ENCODE peak calls at places on chromosomes 6 and 20, in six cellular contexts. T is thyroid gland; Y is NT2/D1; I is CD4-positive, CD25-positive, alpha-beta regulatory T cell; V is cardiac fibroblast; X is left ventricle myocardium inferior. S is an unnamed sample.

GRCh38 chr20:24479595-24479994 is 10.2 kb downstream of the SYNDIG1 start:
- DNase-seq in T (no peak), Y (no peak), I (no peak), V (no peak), X (no peak), S (no peak)

GRCh38 chr20:57024849-57025248 is 241.6 kb downstream of the BMP7 start:
- DNase-seq in T (no peak), Y (no peak), I (no peak), V (no peak), X (no peak), S (no peak)

GRCh38 chr20:4026093-4026601 is 10.8 kb upstream of the RNF24 start:
- DNase-seq in T (peak), Y (no peak), I (no peak), V (peak), X (no peak), S (no peak)

GRCh38 chr20:41248371-41249024 is 69.0 kb downstream of the ZHX3 start:
- DNase-seq in T (peak), Y (no peak), I (no peak), V (peak), X (no peak), S (peak)

GRCh38 chr20:10987651-10988383 is 314.0 kb upstream of the JAG1 start:
- DNase-seq in T (no peak), Y (no peak), I (no peak), V (no peak), X (no peak), S (no peak)

GRCh38 chr6:122789862-122790739 is 1.0 kb downstream of the SMPDL3A start:
- DNase-seq in T (peak), Y (no peak), I (peak), V (no peak), X (peak), S (no peak)

GRCh38 chr6:46452312-46452917 is 38.8 kb downstream of the RCAN2 start:
- DNase-seq in T (no peak), Y (no peak), I (no peak), V (no peak), X (no peak), S (no peak)

GRCh38 chr20:23094213-23094896 is 8.2 kb upstream of the CD93 start:
- DNase-seq in T (no peak), Y (no peak), I (no peak), V (no peak), X (no peak), S (no peak)

GRCh38 chr6:39189915-39190544 is 39.2 kb downstream of the KCNK5 start:
- DNase-seq in T (peak), Y (peak), I (peak), V (no peak), X (peak), S (peak)

GRCh38 chr6:109508166-109508860 is 25.3 kb upstream of the ZBTB24 start:
- DNase-seq in T (peak), Y (peak), I (no peak), V (peak), X (no peak), S (no peak)

GRCh38 chr6:109897025-109897424 is 81.1 kb upstream of the GPR6 start:
- DNase-seq in T (no peak), Y (no peak), I (no peak), V (no peak), X (no peak), S (no peak)

GRCh38 chr6:18266524-18266908 is 2.2 kb upstream of the DEK start:
- DNase-seq in T (no peak), Y (no peak), I (no peak), V (no peak), X (no peak), S (no peak)

GRCh38 chr20:17893480-17893879 is 75.1 kb downstream of the SNX5 start:
- DNase-seq in T (no peak), Y (no peak), I (no peak), V (no peak), X (no peak), S (no peak)

GRCh38 chr20:17896771-17897369 is 71.7 kb downstream of the SNX5 start:
- DNase-seq in T (no peak), Y (no peak), I (no peak), V (peak), X (no peak), S (no peak)

GRCh38 chr20:17897566-17898307 is 70.9 kb downstream of the SNX5 start:
- DNase-seq in T (no peak), Y (no peak), I (no peak), V (no peak), X (no peak), S (no peak)

GRCh38 chr20:17896247-17896723 is 72.3 kb downstream of the SNX5 start:
- DNase-seq in T (no peak), Y (no peak), I (no peak), V (peak), X (no peak), S (no peak)

GRCh38 chr20:17895641-17896246 is 72.8 kb downstream of the SNX5 start:
- DNase-seq in T (no peak), Y (no peak), I (no peak), V (peak), X (peak), S (no peak)
- H3K4me3 ChIP-seq in T (no peak), Y (no peak), I (no peak), V (peak), X (peak), S (no peak)

GRCh38 chr6:7262037-7262461 is 51.0 kb downstream of the SSR1 start:
- DNase-seq in T (peak), Y (no peak), I (no peak), V (no peak), X (peak), S (peak)
- H3K4me3 ChIP-seq in T (no peak), Y (peak), I (no peak), V (peak), X (peak), S (peak)

DNA sequence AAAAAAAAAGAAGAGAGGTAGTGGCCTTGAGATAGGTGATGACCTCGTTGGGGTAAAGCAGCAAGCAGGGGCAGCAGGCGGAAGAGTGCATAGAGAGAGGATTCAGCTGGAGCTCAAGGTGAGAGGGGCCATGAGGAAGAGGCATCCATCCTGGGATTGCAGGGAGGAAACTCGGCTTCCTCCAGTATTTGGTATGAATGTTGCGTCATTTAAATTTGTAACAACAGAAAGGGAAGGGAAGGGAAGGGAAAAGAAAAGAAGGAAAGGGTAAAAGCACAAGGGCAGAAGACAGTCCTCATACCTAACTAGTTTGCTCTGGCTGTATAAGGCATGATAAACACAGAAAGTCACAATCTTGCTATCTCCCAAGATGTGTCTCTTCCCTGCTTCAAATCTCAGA is 39.9 kb upstream of the MYB start:
- DNase-seq in T (no peak), Y (no peak), I (no peak), V (no peak), X (no peak), S (no peak)
- H3K4me3 ChIP-seq in T (no peak), Y (no peak), I (no peak), V (no peak), X (no peak), S (no peak)

DNA sequence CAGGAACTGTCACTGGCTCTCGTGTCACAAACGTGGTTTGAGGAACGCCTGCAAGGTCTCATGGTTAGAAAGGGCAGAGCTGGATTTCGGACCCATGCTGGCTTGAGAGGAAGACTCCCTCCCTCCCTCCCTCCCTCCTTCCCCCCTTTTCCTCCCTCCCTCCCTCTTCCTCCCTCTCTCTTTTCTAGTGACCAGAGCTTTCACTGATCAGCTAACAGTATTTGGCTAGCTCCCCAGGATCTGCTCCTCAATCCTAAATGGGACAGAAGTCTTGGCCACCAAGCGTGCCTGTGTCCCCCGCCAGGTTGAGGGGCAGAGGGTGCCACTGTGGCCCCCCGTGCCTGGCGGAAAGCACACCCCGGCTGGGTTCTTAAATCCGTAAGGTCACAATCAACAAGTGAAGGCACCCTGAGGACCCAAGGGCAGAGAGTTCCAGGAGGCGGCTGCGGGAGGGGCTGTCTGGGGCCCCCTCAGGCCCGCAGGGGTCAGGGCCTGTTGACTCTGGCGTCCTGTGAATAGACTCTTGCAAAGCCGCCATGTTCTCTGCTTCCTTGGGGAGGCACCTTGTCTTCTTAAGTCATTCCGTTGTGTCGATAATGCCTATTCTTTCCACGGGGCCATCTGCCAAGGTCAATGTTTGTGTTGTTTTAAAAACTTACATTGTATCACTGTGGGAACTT is 38.9 kb upstream of the STX16 start:
- DNase-seq in T (peak), Y (no peak), I (no peak), V (peak), X (no peak), S (no peak)
- H3K4me3 ChIP-seq in T (no peak), Y (no peak), I (no peak), V (no peak), X (no peak), S (no peak)

GRCh38 chr20:36246410-36246809 is 10.1 kb downstream of the AAR2 start:
- DNase-seq in T (no peak), Y (no peak), I (no peak), V (no peak), X (no peak), S (no peak)
- H3K4me3 ChIP-seq in T (no peak), Y (no peak), I (no peak), V (no peak), X (no peak), S (no peak)

DNA sequence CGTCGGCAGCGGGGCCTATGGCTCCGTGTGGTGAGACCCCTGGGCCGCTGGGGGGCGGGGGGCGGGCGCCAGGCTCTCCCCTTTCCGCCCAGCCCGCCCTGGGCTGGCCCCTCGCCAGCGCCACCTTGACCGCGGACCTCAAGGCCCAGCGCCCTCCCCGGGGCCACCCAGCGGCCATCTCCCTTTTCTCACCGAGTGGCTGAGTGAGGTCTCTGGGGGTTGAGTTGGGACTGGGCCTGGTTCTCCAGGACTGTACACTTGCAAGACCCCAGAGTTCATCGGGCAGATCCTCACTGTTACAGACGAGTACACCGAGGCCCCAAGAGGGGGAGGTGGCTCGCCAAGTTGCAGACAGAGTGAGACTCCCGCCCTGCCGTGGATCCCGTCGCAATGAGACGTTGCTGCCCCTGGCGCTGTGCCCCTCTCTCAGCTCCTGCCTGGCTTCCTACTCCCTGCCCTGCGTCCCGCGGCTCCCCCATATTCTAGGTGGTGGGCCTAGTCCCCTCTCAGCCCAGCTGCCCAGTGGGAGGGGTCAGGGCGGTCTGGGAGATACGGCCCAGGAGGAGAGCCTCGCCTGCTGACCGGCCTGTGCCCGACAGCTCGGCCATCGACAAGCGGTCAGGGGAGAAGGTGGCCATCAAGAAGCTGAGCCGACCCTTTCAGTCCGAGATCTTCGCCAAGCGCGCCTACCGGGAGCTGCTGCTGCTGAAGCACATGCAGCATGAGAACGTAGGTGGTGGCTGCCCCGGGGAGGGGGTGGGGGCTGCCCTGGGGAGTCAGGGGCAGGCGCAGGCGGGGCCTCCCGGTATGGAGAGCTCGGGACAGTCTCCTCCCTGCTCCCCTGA is 581 bp downstream of the MAPK13 start:
- DNase-seq in T (peak), Y (no peak), I (peak), V (peak), X (no peak), S (peak)
- H3K4me3 ChIP-seq in T (peak), Y (peak), I (peak), V (peak), X (peak), S (peak)

GRCh38 chr20:50337521-50338466 is 147.2 kb downstream of the CEBPB start:
- DNase-seq in T (no peak), Y (no peak), I (no peak), V (no peak), X (no peak), S (no peak)

GRCh38 chr20:50341050-50341449 is 150.4 kb downstream of the CEBPB start:
- DNase-seq in T (no peak), Y (no peak), I (no peak), V (no peak), X (no peak), S (no peak)

GRCh38 chr20:50338479-50339195 is 148.0 kb downstream of the CEBPB start:
- DNase-seq in T (no peak), Y (peak), I (peak), V (no peak), X (no peak), S (no peak)

GRCh38 chr20:50340586-50340985 is 150.0 kb downstream of the CEBPB start:
- DNase-seq in T (no peak), Y (no peak), I (no peak), V (no peak), X (no peak), S (no peak)

DNA sequence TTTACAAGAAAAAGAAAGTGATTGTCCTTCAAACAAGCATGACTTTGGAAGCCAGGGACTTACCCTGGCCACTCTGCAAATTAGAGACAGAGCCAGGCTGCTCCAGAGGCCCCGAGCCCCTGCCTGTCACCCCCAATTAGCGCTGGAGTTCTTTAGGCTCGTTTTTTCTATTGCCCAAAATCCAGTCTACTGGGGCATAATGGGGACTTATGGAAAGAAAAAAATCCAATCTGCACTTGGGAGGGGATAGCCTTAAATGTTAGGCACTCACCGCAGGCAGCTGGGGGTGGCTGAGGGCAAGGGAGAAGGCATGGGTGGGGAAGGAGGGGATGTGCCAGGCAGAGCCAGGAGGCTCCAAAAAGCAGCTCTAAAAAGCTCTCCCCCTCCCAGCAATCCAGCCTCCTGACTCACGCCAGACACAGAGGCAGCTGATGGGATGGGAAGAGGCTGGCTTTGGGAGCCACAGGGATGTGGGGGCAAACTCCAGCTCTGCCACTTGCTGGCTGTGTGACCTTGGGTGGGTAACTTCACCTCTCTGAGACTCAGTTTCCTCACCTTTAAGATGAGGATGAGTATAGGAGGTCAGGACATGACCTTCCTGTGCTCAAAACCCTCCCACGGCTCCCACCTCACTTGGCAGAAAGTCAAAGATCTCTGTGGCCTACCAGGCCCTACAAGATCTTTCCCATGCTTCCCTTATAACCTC is 148.7 kb downstream of the CEBPB start:
- DNase-seq in T (no peak), Y (no peak), I (no peak), V (no peak), X (no peak), S (no peak)
- H3K4me3 ChIP-seq in T (no peak), Y (no peak), I (peak), V (no peak), X (no peak), S (no peak)